ENCODE peak calls at places on chromosomes 12 and 14, in nine cellular contexts. One of them, this sample, is unnamed.

GRCh38 chr14:104433401-104434213 is 146.0 kb upstream of the C14orf180 start:
- DNase-seq in vagina: peak
- DNase-seq in CD8-positive, alpha-beta T cell: no peak
- DNase-seq in dorsolateral prefrontal cortex: peak
- DNase-seq in fibroblast of lung: no peak
- DNase-seq in neuronal stem cell: no peak
- DNase-seq in stomach: peak
- DNase-seq in A673: no peak
- DNase-seq in CD4-positive, CD25-positive, alpha-beta regulatory T cell: no peak
- DNase-seq in this sample: no peak

GRCh38 chr14:41739203-41739602 is 132.5 kb downstream of the LRFN5 start:
- DNase-seq in stomach: no peak
- DNase-seq in neuronal stem cell: no peak
- DNase-seq in fibroblast of lung: no peak
- DNase-seq in A673: no peak
- DNase-seq in CD4-positive, CD25-positive, alpha-beta regulatory T cell: no peak
- DNase-seq in dorsolateral prefrontal cortex: no peak
- DNase-seq in CD8-positive, alpha-beta T cell: no peak
- DNase-seq in vagina: no peak
- DNase-seq in this sample: no peak

GRCh38 chr12:110934093-110934852 is 13.9 kb upstream of the MYL2 start:
- DNase-seq in dorsolateral prefrontal cortex: no peak
- DNase-seq in stomach: no peak
- DNase-seq in A673: no peak
- DNase-seq in neuronal stem cell: no peak
- DNase-seq in vagina: no peak
- DNase-seq in fibroblast of lung: peak
- DNase-seq in CD4-positive, CD25-positive, alpha-beta regulatory T cell: no peak
- DNase-seq in CD8-positive, alpha-beta T cell: no peak
- DNase-seq in this sample: no peak

GRCh38 chr12:3622732-3623690 is 129.9 kb downstream of the CRACR2A start:
- DNase-seq in A673: no peak
- DNase-seq in vagina: no peak
- DNase-seq in CD8-positive, alpha-beta T cell: no peak
- DNase-seq in CD4-positive, CD25-positive, alpha-beta regulatory T cell: no peak
- DNase-seq in fibroblast of lung: no peak
- DNase-seq in dorsolateral prefrontal cortex: no peak
- DNase-seq in neuronal stem cell: no peak
- DNase-seq in stomach: no peak
- DNase-seq in this sample: no peak

GRCh38 chr14:93993382-93993781 is 3.7 kb upstream of the CCDC197 start:
- DNase-seq in fibroblast of lung: no peak
- DNase-seq in neuronal stem cell: no peak
- DNase-seq in dorsolateral prefrontal cortex: no peak
- DNase-seq in A673: no peak
- DNase-seq in CD4-positive, CD25-positive, alpha-beta regulatory T cell: no peak
- DNase-seq in stomach: no peak
- DNase-seq in CD8-positive, alpha-beta T cell: no peak
- DNase-seq in vagina: no peak
- DNase-seq in this sample: no peak

GRCh38 chr12:2108166-2108565 is 55.4 kb downstream of the CACNA1C start:
- DNase-seq in CD8-positive, alpha-beta T cell: no peak
- DNase-seq in vagina: no peak
- DNase-seq in stomach: no peak
- DNase-seq in fibroblast of lung: no peak
- DNase-seq in dorsolateral prefrontal cortex: no peak
- DNase-seq in A673: no peak
- DNase-seq in neuronal stem cell: no peak
- DNase-seq in CD4-positive, CD25-positive, alpha-beta regulatory T cell: no peak
- DNase-seq in this sample: no peak

GRCh38 chr12:45991289-45992249 is 1.2 kb upstream of the SCAF11 start:
- DNase-seq in stomach: peak
- DNase-seq in CD4-positive, CD25-positive, alpha-beta regulatory T cell: peak
- DNase-seq in dorsolateral prefrontal cortex: peak
- DNase-seq in fibroblast of lung: peak
- DNase-seq in A673: peak
- DNase-seq in vagina: peak
- DNase-seq in neuronal stem cell: peak
- DNase-seq in CD8-positive, alpha-beta T cell: peak
- DNase-seq in this sample: peak

GRCh38 chr12:66288121-66288520 is 14.2 kb upstream of the HELB start:
- DNase-seq in neuronal stem cell: no peak
- DNase-seq in fibroblast of lung: no peak
- DNase-seq in CD4-positive, CD25-positive, alpha-beta regulatory T cell: peak
- DNase-seq in stomach: no peak
- DNase-seq in A673: no peak
- DNase-seq in vagina: no peak
- DNase-seq in CD8-positive, alpha-beta T cell: peak
- DNase-seq in dorsolateral prefrontal cortex: no peak
- DNase-seq in this sample: no peak

GRCh38 chr12:127194176-127194575 is 1072.8 kb upstream of the TMEM132C start:
- DNase-seq in vagina: no peak
- DNase-seq in fibroblast of lung: peak
- DNase-seq in stomach: no peak
- DNase-seq in neuronal stem cell: no peak
- DNase-seq in A673: no peak
- DNase-seq in CD8-positive, alpha-beta T cell: no peak
- DNase-seq in CD4-positive, CD25-positive, alpha-beta regulatory T cell: no peak
- DNase-seq in dorsolateral prefrontal cortex: no peak
- DNase-seq in this sample: no peak

GRCh38 chr12:33476058-33476457 is 36.4 kb upstream of the SYT10 start:
- DNase-seq in A673: no peak
- DNase-seq in CD4-positive, CD25-positive, alpha-beta regulatory T cell: no peak
- DNase-seq in vagina: no peak
- DNase-seq in fibroblast of lung: peak
- DNase-seq in CD8-positive, alpha-beta T cell: no peak
- DNase-seq in neuronal stem cell: no peak
- DNase-seq in stomach: no peak
- DNase-seq in dorsolateral prefrontal cortex: no peak
- DNase-seq in this sample: no peak

GRCh38 chr14:99918781-99919180 is 125.6 kb downstream of the EML1 start:
- DNase-seq in vagina: no peak
- DNase-seq in CD4-positive, CD25-positive, alpha-beta regulatory T cell: no peak
- DNase-seq in A673: no peak
- DNase-seq in fibroblast of lung: no peak
- DNase-seq in dorsolateral prefrontal cortex: no peak
- DNase-seq in neuronal stem cell: no peak
- DNase-seq in stomach: no peak
- DNase-seq in CD8-positive, alpha-beta T cell: no peak
- DNase-seq in this sample: no peak

GRCh38 chr14:33404054-33404453 is 465.4 kb downstream of the NPAS3 start:
- DNase-seq in neuronal stem cell: no peak
- DNase-seq in stomach: no peak
- DNase-seq in fibroblast of lung: peak
- DNase-seq in dorsolateral prefrontal cortex: no peak
- DNase-seq in CD4-positive, CD25-positive, alpha-beta regulatory T cell: no peak
- DNase-seq in CD8-positive, alpha-beta T cell: no peak
- DNase-seq in A673: peak
- DNase-seq in vagina: no peak
- DNase-seq in this sample: no peak

GRCh38 chr12:30795660-30796507 is 41.1 kb upstream of the CAPRIN2 start:
- DNase-seq in fibroblast of lung: peak
- DNase-seq in CD8-positive, alpha-beta T cell: peak
- DNase-seq in neuronal stem cell: peak
- DNase-seq in dorsolateral prefrontal cortex: peak
- DNase-seq in stomach: peak
- DNase-seq in A673: peak
- DNase-seq in CD4-positive, CD25-positive, alpha-beta regulatory T cell: no peak
- DNase-seq in vagina: no peak
- DNase-seq in this sample: no peak

DNA sequence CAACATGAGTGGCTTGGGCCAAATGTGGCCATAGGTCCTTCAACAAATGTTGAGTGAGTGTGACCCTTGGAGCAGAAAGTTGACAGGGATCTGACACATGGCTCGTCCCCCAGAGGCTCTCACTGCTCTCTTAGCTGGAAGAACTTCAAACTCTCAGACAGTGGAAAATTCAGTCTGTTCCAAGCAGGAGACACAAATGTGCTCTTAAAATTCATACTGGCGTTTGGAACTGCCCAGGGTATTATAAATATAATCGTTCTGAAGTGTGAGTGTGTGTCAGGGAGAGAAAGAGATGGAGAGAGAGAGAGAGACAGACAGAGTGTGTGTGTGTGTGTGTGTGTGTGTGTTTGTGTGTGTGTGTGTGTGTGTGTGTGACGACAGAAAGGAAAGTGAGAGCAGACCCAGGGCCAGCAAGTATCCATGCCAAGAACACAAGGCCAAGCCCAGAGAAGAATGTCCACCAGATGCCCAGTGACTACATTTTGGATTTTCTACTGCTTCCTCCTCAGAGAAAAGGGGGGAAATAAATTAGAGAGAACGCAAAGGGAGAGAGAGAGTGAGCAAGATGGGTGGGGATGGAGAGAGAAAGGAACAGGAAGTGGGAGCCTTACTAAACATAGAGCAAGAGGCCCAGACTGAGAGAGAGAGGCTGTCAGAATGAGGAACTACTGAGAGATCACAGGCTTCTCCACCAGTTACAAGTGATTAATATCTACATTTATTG is 193.6 kb upstream of the NUDT4 start:
- DNase-seq in A673: no peak
- DNase-seq in CD8-positive, alpha-beta T cell: no peak
- DNase-seq in CD4-positive, CD25-positive, alpha-beta regulatory T cell: no peak
- DNase-seq in stomach: no peak
- DNase-seq in dorsolateral prefrontal cortex: no peak
- DNase-seq in vagina: no peak
- DNase-seq in fibroblast of lung: peak
- DNase-seq in neuronal stem cell: no peak
- DNase-seq in this sample: peak
- H3K27ac ChIP-seq in A673: no peak
- H3K27ac ChIP-seq in CD8-positive, alpha-beta T cell: no peak
- H3K27ac ChIP-seq in CD4-positive, CD25-positive, alpha-beta regulatory T cell: no peak
- H3K27ac ChIP-seq in stomach: peak
- H3K27ac ChIP-seq in dorsolateral prefrontal cortex: peak
- H3K27ac ChIP-seq in vagina: peak
- H3K27ac ChIP-seq in fibroblast of lung: peak
- H3K27ac ChIP-seq in neuronal stem cell: no peak
- H3K27ac ChIP-seq in this sample: no peak

GRCh38 chr14:64728856-64729255 is 24.6 kb downstream of the PLEKHG3 start:
- DNase-seq in A673: no peak
- DNase-seq in stomach: no peak
- DNase-seq in vagina: no peak
- DNase-seq in dorsolateral prefrontal cortex: peak
- DNase-seq in CD8-positive, alpha-beta T cell: no peak
- DNase-seq in CD4-positive, CD25-positive, alpha-beta regulatory T cell: no peak
- DNase-seq in fibroblast of lung: no peak
- DNase-seq in neuronal stem cell: no peak
- DNase-seq in this sample: no peak

GRCh38 chr14:64730681-64731080 is 26.5 kb downstream of the PLEKHG3 start:
- DNase-seq in CD4-positive, CD25-positive, alpha-beta regulatory T cell: no peak
- DNase-seq in vagina: no peak
- DNase-seq in stomach: no peak
- DNase-seq in A673: no peak
- DNase-seq in dorsolateral prefrontal cortex: no peak
- DNase-seq in CD8-positive, alpha-beta T cell: no peak
- DNase-seq in neuronal stem cell: no peak
- DNase-seq in fibroblast of lung: no peak
- DNase-seq in this sample: no peak

GRCh38 chr14:64728106-64728505 is 23.9 kb downstream of the PLEKHG3 start:
- DNase-seq in A673: no peak
- DNase-seq in vagina: no peak
- DNase-seq in stomach: no peak
- DNase-seq in neuronal stem cell: no peak
- DNase-seq in CD8-positive, alpha-beta T cell: no peak
- DNase-seq in dorsolateral prefrontal cortex: peak
- DNase-seq in CD4-positive, CD25-positive, alpha-beta regulatory T cell: no peak
- DNase-seq in fibroblast of lung: no peak
- DNase-seq in this sample: no peak

GRCh38 chr14:64730061-64730440 is 25.8 kb downstream of the PLEKHG3 start:
- DNase-seq in CD4-positive, CD25-positive, alpha-beta regulatory T cell: no peak
- DNase-seq in dorsolateral prefrontal cortex: peak
- DNase-seq in neuronal stem cell: no peak
- DNase-seq in A673: no peak
- DNase-seq in CD8-positive, alpha-beta T cell: no peak
- DNase-seq in fibroblast of lung: no peak
- DNase-seq in stomach: no peak
- DNase-seq in vagina: no peak
- DNase-seq in this sample: no peak

GRCh38 chr14:64729386-64730060 is 25.3 kb downstream of the PLEKHG3 start:
- DNase-seq in CD4-positive, CD25-positive, alpha-beta regulatory T cell: no peak
- DNase-seq in vagina: no peak
- DNase-seq in stomach: no peak
- DNase-seq in CD8-positive, alpha-beta T cell: no peak
- DNase-seq in neuronal stem cell: no peak
- DNase-seq in fibroblast of lung: no peak
- DNase-seq in dorsolateral prefrontal cortex: peak
- DNase-seq in A673: no peak
- DNase-seq in this sample: no peak
- H3K27ac ChIP-seq in CD4-positive, CD25-positive, alpha-beta regulatory T cell: no peak
- H3K27ac ChIP-seq in vagina: no peak
- H3K27ac ChIP-seq in stomach: no peak
- H3K27ac ChIP-seq in CD8-positive, alpha-beta T cell: no peak
- H3K27ac ChIP-seq in neuronal stem cell: no peak
- H3K27ac ChIP-seq in fibroblast of lung: no peak
- H3K27ac ChIP-seq in dorsolateral prefrontal cortex: peak
- H3K27ac ChIP-seq in A673: no peak
- H3K27ac ChIP-seq in this sample: no peak

DNA sequence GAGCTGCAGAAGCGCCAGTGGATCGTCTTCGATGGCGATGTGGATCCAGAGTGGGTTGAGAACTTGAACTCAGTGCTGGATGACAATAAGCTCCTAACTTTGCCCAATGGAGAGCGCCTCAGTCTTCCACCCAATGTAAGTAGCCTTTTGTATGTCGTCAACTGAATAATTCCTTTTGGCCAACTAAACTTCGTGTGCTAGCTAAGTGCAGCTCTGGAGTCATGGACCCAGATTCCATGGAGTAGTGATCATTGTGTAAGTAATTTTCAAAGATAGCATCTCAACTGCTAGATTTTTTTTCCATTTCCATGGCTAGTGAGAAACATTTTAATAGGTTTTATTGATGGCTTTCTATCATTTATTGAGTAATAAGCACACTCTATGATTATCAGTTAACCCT is 48.0 kb downstream of the DYNC1H1 start:
- DNase-seq in vagina: no peak
- DNase-seq in neuronal stem cell: no peak
- DNase-seq in CD4-positive, CD25-positive, alpha-beta regulatory T cell: no peak
- DNase-seq in A673: no peak
- DNase-seq in fibroblast of lung: no peak
- DNase-seq in CD8-positive, alpha-beta T cell: no peak
- DNase-seq in dorsolateral prefrontal cortex: no peak
- DNase-seq in stomach: no peak
- DNase-seq in this sample: no peak
- H3K27ac ChIP-seq in vagina: no peak
- H3K27ac ChIP-seq in neuronal stem cell: no peak
- H3K27ac ChIP-seq in CD4-positive, CD25-positive, alpha-beta regulatory T cell: no peak
- H3K27ac ChIP-seq in A673: no peak
- H3K27ac ChIP-seq in fibroblast of lung: no peak
- H3K27ac ChIP-seq in CD8-positive, alpha-beta T cell: no peak
- H3K27ac ChIP-seq in dorsolateral prefrontal cortex: no peak
- H3K27ac ChIP-seq in stomach: no peak
- H3K27ac ChIP-seq in this sample: no peak

DNA sequence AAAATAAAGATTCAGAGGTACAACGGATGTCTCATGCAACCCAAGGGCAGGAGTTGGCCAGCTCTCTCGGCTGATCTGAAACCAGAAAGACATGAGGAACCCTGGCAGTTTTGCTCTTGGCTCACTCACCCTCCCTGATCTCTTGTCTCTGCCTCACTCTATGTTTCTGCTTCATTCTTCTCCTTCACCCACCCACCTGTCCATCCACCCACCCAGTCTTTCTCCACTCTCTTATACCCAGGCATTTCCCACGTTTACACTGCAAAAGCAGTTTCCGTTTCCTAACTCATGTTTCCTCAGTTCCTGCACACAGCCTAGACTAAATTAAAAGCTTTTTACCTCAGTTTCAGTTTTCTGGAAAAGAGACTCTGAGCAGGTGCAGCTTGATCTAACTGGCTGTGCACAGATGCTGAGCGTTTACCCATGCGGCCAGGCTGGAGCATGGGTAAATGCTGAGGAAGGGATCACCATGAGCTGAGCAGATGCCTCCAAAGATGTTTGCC is 157.6 kb downstream of the PRKCH start:
- DNase-seq in stomach: no peak
- DNase-seq in vagina: peak
- DNase-seq in A673: no peak
- DNase-seq in fibroblast of lung: no peak
- DNase-seq in CD8-positive, alpha-beta T cell: peak
- DNase-seq in neuronal stem cell: no peak
- DNase-seq in CD4-positive, CD25-positive, alpha-beta regulatory T cell: no peak
- DNase-seq in dorsolateral prefrontal cortex: no peak
- DNase-seq in this sample: peak
- H3K27ac ChIP-seq in stomach: peak
- H3K27ac ChIP-seq in vagina: peak
- H3K27ac ChIP-seq in A673: no peak
- H3K27ac ChIP-seq in fibroblast of lung: no peak
- H3K27ac ChIP-seq in CD8-positive, alpha-beta T cell: peak
- H3K27ac ChIP-seq in neuronal stem cell: no peak
- H3K27ac ChIP-seq in CD4-positive, CD25-positive, alpha-beta regulatory T cell: peak
- H3K27ac ChIP-seq in dorsolateral prefrontal cortex: no peak
- H3K27ac ChIP-seq in this sample: peak

This sample was measured in OCI-LY7.